ENCODE peak calls at places on chromosomes 4 and X, in seven cellular contexts. Z is SK-N-SH, R is H1, F is K562, H is GM12878, M is GM12892, N is HepG2. J is an unnamed sample.

GRCh38 chrX:110418857-110419249 is 60.2 kb downstream of the RTL9 start:
- DNase-seq in Z (no peak), R (no peak), F (no peak), H (no peak), M (no peak), N (no peak), J (no peak)

GRCh38 chr4:138297743-138298405 is 55.7 kb upstream of the SLC7A11 start:
- DNase-seq in Z (no peak), R (no peak), F (no peak), H (no peak), M (no peak), N (no peak), J (no peak)

GRCh38 chrX:122504026-122504425 is 680.1 kb upstream of the GRIA3 start:
- DNase-seq in Z (no peak), R (no peak), F (no peak), H (no peak), M (no peak), N (no peak), J (no peak)

GRCh38 chr4:87103086-87103485 is 117.3 kb downstream of the KLHL8 start:
- DNase-seq in Z (no peak), R (no peak), F (no peak), H (no peak), M (no peak), N (no peak), J (no peak)

GRCh38 chr4:1377606-1378261 is 28.5 kb downstream of the NKX1-1 start:
- DNase-seq in Z (no peak), R (no peak), F (no peak), H (no peak), M (no peak), N (no peak), J (no peak)

GRCh38 chrX:135931644-135932487 is 38.4 kb downstream of the SAGE1 start:
- DNase-seq in Z (peak; percentile 29), R (peak; percentile 10), F (peak; percentile 10), H (no peak), M (no peak), N (peak; percentile 15), J (peak; percentile 6)

GRCh38 chrX:23904096-23904495 is 3.6 kb downstream of the APOO start:
- DNase-seq in Z (no peak), R (no peak), F (peak; percentile 20), H (no peak), M (no peak), N (no peak), J (no peak)

GRCh38 chr4:40327340-40327739 is 7.8 kb upstream of the CHRNA9 start:
- DNase-seq in Z (no peak), R (no peak), F (no peak), H (no peak), M (no peak), N (no peak), J (no peak)

GRCh38 chr4:140813804-140814203 is 57.6 kb upstream of the TBC1D9 start:
- DNase-seq in Z (peak; percentile 49), R (no peak), F (no peak), H (no peak), M (no peak), N (no peak), J (no peak)

GRCh38 chrX:57528670-57529255 is 63.0 kb upstream of the ZXDB start:
- DNase-seq in Z (no peak), R (no peak), F (no peak), H (no peak), M (no peak), N (peak; percentile 5), J (no peak)

GRCh38 chrX:18873189-18873791 is 110.6 kb downstream of the PHKA2 start:
- DNase-seq in Z (peak; percentile 76), R (no peak), F (no peak), H (no peak), M (no peak), N (no peak), J (no peak)

GRCh38 chr4:10163296-10163695 is 46.7 kb upstream of the WDR1 start:
- DNase-seq in Z (no peak), R (no peak), F (no peak), H (no peak), M (no peak), N (no peak), J (no peak)
- TF ChIP-seq POLR2AphosphoS5 in Z (no peak), R (no peak), F (no peak), H (no peak), M (no peak), N (no peak), J (no peak)

GRCh38 chr4:145819246-145820181 is 119.1 kb downstream of the ZNF827 start:
- DNase-seq in Z (no peak), R (no peak), F (no peak), H (no peak), M (no peak), N (no peak), J (no peak)
- TF ChIP-seq TAF1 in Z (no peak), R (no peak), F (no peak), H (no peak), M (no peak), N (no peak), J (no peak)

GRCh38 chrX:70026112-70026850 is 23.5 kb downstream of the AWAT2 start:
- DNase-seq in Z (no peak), R (no peak), F (no peak), H (no peak), M (no peak), N (no peak), J (no peak)
- TF ChIP-seq POLR2AphosphoS5 in Z (no peak), R (no peak), F (no peak), H (no peak), M (no peak), N (no peak), J (no peak)

GRCh38 chr4:129821073-129821472 is 725.1 kb downstream of the C4orf33 start:
- DNase-seq in Z (no peak), R (no peak), F (no peak), H (no peak), M (no peak), N (no peak), J (no peak)
- TF ChIP-seq TAF1 in Z (no peak), R (no peak), F (no peak), H (no peak), M (no peak), N (no peak), J (no peak)

GRCh38 chr4:185773419-185773818 is 38.6 kb downstream of the SORBS2 start:
- DNase-seq in Z (no peak), R (no peak), F (no peak), H (no peak), M (no peak), N (no peak), J (no peak)

GRCh38 chr4:185774076-185774731 is 37.8 kb downstream of the SORBS2 start:
- DNase-seq in Z (no peak), R (no peak), F (no peak), H (peak; percentile 11), M (no peak), N (peak; percentile 86), J (no peak)

GRCh38 chr4:185772391-185773093 is 39.5 kb downstream of the SORBS2 start:
- DNase-seq in Z (no peak), R (no peak), F (no peak), H (peak; percentile 9), M (no peak), N (no peak), J (no peak)

GRCh38 chr4:185775792-185776555 is 36.0 kb downstream of the SORBS2 start:
- DNase-seq in Z (no peak), R (no peak), F (no peak), H (no peak), M (no peak), N (no peak), J (no peak)

GRCh38 chr4:185774815-185775684 is 36.9 kb downstream of the SORBS2 start:
- DNase-seq in Z (no peak), R (no peak), F (no peak), H (no peak), M (no peak), N (no peak), J (no peak)
- TF ChIP-seq POLR2AphosphoS5 in Z (no peak), R (no peak), F (no peak), H (no peak), M (no peak), N (no peak), J (no peak)

GRCh38 chr4:177308125-177308524 is 1.5 kb upstream of the NEIL3 start:
- DNase-seq in Z (no peak), R (no peak), F (no peak), H (no peak), M (no peak), N (peak; percentile 12), J (no peak)
- TF ChIP-seq TAF1 in Z (no peak), R (no peak), F (no peak), H (no peak), M (no peak), N (no peak), J (no peak)

GRCh38 chrX:70132877-70133302 is 357 bp upstream of the IGBP1 start:
- DNase-seq in Z (no peak), R (no peak), F (no peak), H (no peak), M (no peak), N (no peak), J (no peak)
- TF ChIP-seq POLR2AphosphoS5 in Z (no peak), R (no peak), F (no peak), H (no peak), M (no peak), N (no peak), J (no peak)

GRCh38 chr4:3685081-3685645 is 81.0 kb upstream of the ADRA2C start:
- DNase-seq in Z (no peak), R (no peak), F (no peak), H (no peak), M (no peak), N (no peak), J (no peak)
- TF ChIP-seq TAF1 in Z (no peak), R (no peak), F (no peak), H (no peak), M (no peak), N (no peak), J (no peak)